ENCODE peak calls at places on chromosomes 3 and 15, in eight cellular contexts. C, H, X, E, P, D, A and R are unnamed samples.

GRCh38 chr15:67186226-67186649 is 68.2 kb downstream of the AAGAB start:
- DNase-seq in P (no peak), X (no peak), D (no peak), H (no peak), E (no peak), A (no peak), C (peak), R (no peak)

GRCh38 chr3:42013652-42014442 is 51.9 kb upstream of the ULK4 start:
- DNase-seq in P (peak), A (peak), H (no peak), E (peak), C (no peak), D (peak), X (peak), R (peak)

GRCh38 chr15:96395687-96396086 is 65.2 kb downstream of the NR2F2 start:
- DNase-seq in E (no peak), D (no peak), C (no peak), X (no peak), P (no peak), A (no peak), H (no peak), R (peak)

GRCh38 chr15:100686725-100687488 is 84.5 kb downstream of the ASB7 start:
- DNase-seq in C (peak), D (no peak), X (no peak), E (no peak), A (peak), H (no peak), P (no peak), R (no peak)

GRCh38 chr15:52206446-52206845 is 15.3 kb upstream of the GNB5 start:
- DNase-seq in X (no peak), P (no peak), D (no peak), H (no peak), E (no peak), C (no peak), A (no peak), R (no peak)

GRCh38 chr15:68313501-68314390 is 36.2 kb downstream of the FEM1B start:
- DNase-seq in P (no peak), H (no peak), E (no peak), A (no peak), D (no peak), C (no peak), X (no peak), R (peak)

GRCh38 chr3:99324854-99325253 is 313.5 kb upstream of the COL8A1 start:
- DNase-seq in D (no peak), C (no peak), H (no peak), A (no peak), X (no peak), E (no peak), P (no peak), R (no peak)

GRCh38 chr15:81955709-81956108 is 90.1 kb downstream of the MEX3B start:
- DNase-seq in C (no peak), H (no peak), D (no peak), E (no peak), A (no peak), X (no peak), P (no peak), R (no peak)

GRCh38 chr3:14546041-14546440 is 5.9 kb upstream of the GRIP2 start:
- DNase-seq in C (no peak), H (no peak), P (no peak), E (no peak), X (no peak), D (no peak), A (no peak), R (no peak)

GRCh38 chr15:28106294-28107110 is 7.4 kb upstream of the OCA2 start:
- DNase-seq in D (peak), H (no peak), A (peak), X (no peak), E (no peak), P (no peak), C (no peak), R (no peak)

GRCh38 chr3:30623375-30623774 is 17.0 kb downstream of the TGFBR2 start:
- DNase-seq in C (no peak), E (no peak), D (no peak), P (no peak), A (peak), X (no peak), H (no peak), R (no peak)

GRCh38 chr3:12192655-12193484 is 34.2 kb upstream of the TIMP4 start:
- DNase-seq in C (no peak), P (no peak), X (no peak), H (no peak), A (no peak), E (no peak), D (no peak), R (no peak)

GRCh38 chr3:98977520-98977919 is 76.0 kb upstream of the DCBLD2 start:
- DNase-seq in H (no peak), E (no peak), D (no peak), P (no peak), A (peak), X (no peak), C (peak), R (no peak)

GRCh38 chr3:97815149-97815917 is 6.5 kb upstream of the CRYBG3 start:
- DNase-seq in D (no peak), E (no peak), X (peak), H (peak), P (no peak), C (no peak), A (peak), R (no peak)